ENCODE peak calls at places on chromosomes 3 and 15, in four cellular contexts. V is HepG2, G is fibroblast of lung, A is cardiac fibroblast. E is an unnamed sample.

GRCh38 chr3:24943961-24944360 is 449.3 kb upstream of the THRB start:
- DNase-seq in V (no peak), G (no peak), A (no peak), E (no peak)

GRCh38 chr3:177468331-177468730 is 271.0 kb upstream of the TBL1XR1 start:
- DNase-seq in V (no peak), G (peak), A (peak), E (peak)

GRCh38 chr15:92907880-92908279 is 7.8 kb downstream of the CHD2 start:
- DNase-seq in V (no peak), G (peak), A (peak), E (no peak)

GRCh38 chr15:56042982-56043980 is 49.9 kb upstream of the NEDD4 start:
- DNase-seq in V (peak), G (no peak), A (no peak), E (no peak)

GRCh38 chr3:132898131-132898530 is 140.1 kb upstream of the TMEM108 start:
- DNase-seq in V (no peak), G (no peak), A (no peak), E (no peak)

GRCh38 chr15:41823502-41823901 is 4.4 kb upstream of the JMJD7 start:
- DNase-seq in V (no peak), G (no peak), A (no peak), E (no peak)

GRCh38 chr15:44541282-44541958 is 4.5 kb downstream of the EIF3J start:
- DNase-seq in V (peak), G (peak), A (peak), E (no peak)

GRCh38 chr3:194233150-194233549 is 97.2 kb downstream of the HES1 start:
- DNase-seq in V (no peak), G (no peak), A (no peak), E (no peak)

GRCh38 chr3:28752290-28752689 is 403.7 kb upstream of the AZI2 start:
- DNase-seq in V (no peak), G (no peak), A (no peak), E (no peak)

GRCh38 chr3:100706365-100706764 is 2.9 kb upstream of the TFG start:
- DNase-seq in V (no peak), G (no peak), A (peak), E (no peak)

DNA sequence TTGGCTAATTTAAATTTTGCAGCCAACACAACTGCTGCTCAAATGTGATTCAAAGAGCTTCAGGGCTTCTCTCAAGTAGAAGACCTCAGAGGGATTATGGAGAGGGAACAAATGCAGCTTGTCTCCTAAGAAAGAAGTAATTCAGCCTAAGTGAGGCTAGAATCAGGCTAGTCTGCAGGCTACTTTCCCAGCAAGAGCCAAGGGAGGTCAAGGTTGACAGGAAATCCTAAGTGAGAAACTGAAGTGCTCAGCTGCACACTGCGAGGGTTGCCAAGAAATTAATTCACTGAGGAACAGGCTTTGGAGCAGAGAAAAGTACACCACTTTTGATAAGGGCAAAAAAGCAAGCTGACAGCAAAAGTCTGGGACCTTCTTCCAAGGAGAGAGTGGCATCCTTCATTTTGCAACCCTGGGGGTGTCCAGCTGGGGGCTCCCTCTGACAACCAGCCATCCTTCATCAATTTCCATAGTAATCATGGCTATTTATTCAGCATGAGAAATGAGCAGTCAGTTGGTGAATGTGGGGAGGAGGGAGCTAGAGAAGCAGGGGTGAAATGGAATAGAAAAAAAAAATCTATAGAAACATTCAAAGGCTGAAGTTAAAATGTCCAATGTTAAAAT is 646.4 kb upstream of the ADAMTS9 start:
- DNase-seq in V (no peak), G (peak), A (peak), E (no peak)
- TF ChIP-seq CTCF in V (no peak), G (peak), A (peak), E (peak)

GRCh38 chr15:91316123-91316522 is 216.1 kb downstream of the SV2B start:
- DNase-seq in V (no peak), G (no peak), A (no peak), E (no peak)
- TF ChIP-seq CTCF in V (no peak), G (no peak), A (no peak), E (no peak)

GRCh38 chr3:8990266-8991215 is 27.3 kb upstream of the RAD18 start:
- DNase-seq in V (no peak), G (peak), A (peak), E (peak)
- TF ChIP-seq CTCF in V (no peak), G (peak), A (no peak), E (no peak)

GRCh38 chr3:188954590-188955208 is 217.1 kb upstream of the TPRG1 start:
- DNase-seq in V (peak), G (peak), A (peak), E (peak)

GRCh38 chr3:188959013-188959412 is 212.8 kb upstream of the TPRG1 start:
- DNase-seq in V (no peak), G (no peak), A (no peak), E (no peak)

GRCh38 chr3:188950832-188951489 is 220.8 kb upstream of the TPRG1 start:
- DNase-seq in V (peak), G (peak), A (peak), E (peak)

GRCh38 chr3:188956839-188957489 is 214.8 kb upstream of the TPRG1 start:
- DNase-seq in V (peak), G (peak), A (peak), E (no peak)

DNA sequence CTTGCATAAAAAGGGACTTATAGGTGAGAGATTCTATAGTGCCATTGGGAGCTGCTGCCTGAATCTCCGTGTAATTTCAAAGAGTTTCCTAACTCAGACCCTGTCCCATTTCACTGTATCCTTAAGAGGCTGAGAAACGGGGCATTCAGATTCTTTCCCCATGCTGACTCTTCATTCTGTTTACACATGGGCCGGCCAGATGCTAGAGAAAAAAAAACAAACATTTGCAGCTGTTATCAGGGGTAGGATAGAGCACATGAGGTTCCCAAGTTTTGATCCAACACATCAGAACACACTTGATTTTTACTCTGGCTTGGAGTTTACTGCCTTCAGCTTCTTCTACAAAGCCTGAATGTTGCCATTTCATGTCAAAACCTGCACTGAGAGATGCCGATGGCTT is 215.9 kb upstream of the TPRG1 start:
- DNase-seq in V (no peak), G (peak), A (no peak), E (no peak)
- TF ChIP-seq CTCF in V (no peak), G (no peak), A (no peak), E (no peak)

GRCh38 chr15:91289324-91289723 is 189.3 kb downstream of the SV2B start:
- DNase-seq in V (no peak), G (no peak), A (no peak), E (no peak)
- TF ChIP-seq CTCF in V (peak), G (no peak), A (no peak), E (no peak)

DNA sequence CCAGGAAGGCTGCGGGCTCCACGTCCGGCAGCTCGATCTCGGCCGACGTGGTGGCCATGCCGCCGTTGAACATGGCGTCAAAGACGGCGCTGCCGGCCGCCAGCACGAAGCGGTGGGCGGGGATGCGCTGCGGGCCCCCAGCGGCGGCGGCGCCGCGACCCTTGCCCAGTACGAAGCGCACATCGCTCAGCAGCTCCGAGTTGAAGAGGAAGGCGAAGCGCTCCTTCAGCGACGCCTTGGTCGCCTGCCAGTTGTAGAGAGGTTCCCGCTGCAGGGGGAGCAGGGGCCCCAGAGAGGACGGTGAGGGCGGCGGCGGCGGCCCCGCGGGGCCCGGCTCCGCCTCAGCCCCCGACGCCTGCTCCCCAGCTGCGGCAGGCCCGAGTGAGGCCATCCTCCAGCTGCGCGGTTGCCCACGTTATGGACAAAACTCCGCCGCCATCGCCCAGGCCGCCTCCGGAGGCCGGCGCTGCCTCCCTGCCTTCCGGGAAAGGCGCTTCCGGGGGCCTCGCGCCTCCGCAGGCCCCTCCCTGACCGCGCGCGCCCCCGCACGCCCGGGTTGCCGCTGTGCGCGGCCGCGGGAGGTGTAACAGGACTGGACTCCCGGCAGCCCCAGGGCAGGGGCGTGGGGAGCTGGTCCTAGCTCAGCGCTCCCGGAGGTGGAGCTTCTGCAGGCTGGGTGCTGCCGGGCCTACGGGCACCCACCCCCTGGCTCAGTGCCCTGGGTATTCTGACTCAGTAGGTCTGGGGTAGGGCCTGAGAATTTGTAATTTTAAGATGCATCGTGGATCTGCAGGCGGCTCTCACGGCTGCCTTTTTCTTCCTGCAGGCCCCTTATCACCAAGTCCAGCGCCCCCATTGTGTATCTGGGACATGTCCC is at the start of gene BTBD1:
- DNase-seq in V (peak), G (peak), A (peak), E (peak)
- TF ChIP-seq CTCF in V (peak), G (no peak), A (no peak), E (no peak)

DNA sequence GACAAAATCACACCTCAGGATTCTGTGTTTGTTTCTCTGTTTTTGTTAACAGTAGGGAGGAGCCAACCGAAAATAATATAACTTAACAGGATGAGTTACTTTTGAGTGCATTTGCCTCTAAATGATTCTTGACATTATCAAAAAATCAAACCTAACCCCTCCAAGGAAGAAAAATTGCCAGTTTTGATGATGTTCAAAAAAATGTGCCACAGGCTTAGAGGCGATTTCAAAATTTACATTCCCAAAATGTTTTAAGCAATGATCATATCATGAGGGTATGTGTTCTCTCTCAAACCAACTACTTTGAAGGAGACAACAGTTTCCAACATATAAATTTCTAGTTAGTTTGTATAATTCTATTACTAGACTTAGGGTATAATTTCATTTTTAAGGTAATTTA is 6.7 kb downstream of the VGLL3 start:
- DNase-seq in V (no peak), G (peak), A (peak), E (no peak)
- TF ChIP-seq CTCF in V (no peak), G (no peak), A (no peak), E (no peak)